ENCODE peak calls at places on chromosome 4, in ten cellular contexts. D is AG08395; O is psoas muscle; M is T-helper 2 cell; W is activated naive CD8-positive, alpha-beta T cell treated with anti-CD3 and anti-CD28 coated beads, Interleukin-2, amount 10 ng/mL, durations not matched to agents 7 days and 5 days; F is EL; K is Calu3; L is AG10803; U is neuronal stem cell; V is SHP77. N is an unnamed sample.
A peak's percentile ranks its signal among the peaks of the same experiment; 100 is the strongest.

GRCh38 chr4:88803600-88804096 is 106.0 kb upstream of the NAP1L5 start:
- DNase-seq in F (peak; percentile 92), K (peak; percentile 22), D (peak; percentile 74), V (no peak), U (no peak), L (peak; percentile 93), M (no peak), O (peak; percentile 68), W (no peak), N (no peak)

GRCh38 chr4:109729563-109730293 is at the start of gene PLA2G12A:
- DNase-seq in M (peak; percentile 66), K (peak; percentile 87), W (peak; percentile 87), L (peak; percentile 31), O (peak; percentile 82), V (peak; percentile 9), F (peak; percentile 52), D (peak; percentile 93), U (peak; percentile 65), N (peak; percentile 29)

GRCh38 chr4:41120297-41121217 is 93.8 kb downstream of the APBB2 start:
- DNase-seq in W (no peak), M (no peak), F (no peak), L (peak; percentile 74), U (no peak), K (no peak), O (peak; percentile 74), D (peak; percentile 31), V (no peak), N (no peak)

GRCh38 chr4:95548738-95549245 is at the start of gene UNC5C:
- DNase-seq in W (peak; percentile 33), D (no peak), K (peak; percentile 7), O (peak; percentile 85), U (peak; percentile 63), L (peak; percentile 3), F (no peak), V (no peak), M (no peak), N (no peak)

GRCh38 chr4:56671373-56671772 is 9.7 kb downstream of the HOPX start:
- DNase-seq in D (no peak), U (no peak), W (no peak), K (no peak), V (no peak), F (no peak), O (no peak), L (no peak), M (no peak), N (no peak)

GRCh38 chr4:183098080-183098722 is 856 bp upstream of the WWC2 start:
- DNase-seq in F (peak; percentile 69), U (peak; percentile 35), L (peak; percentile 61), D (peak; percentile 64), V (no peak), M (no peak), K (peak; percentile 50), W (peak; percentile 53), O (peak; percentile 76), N (no peak)

GRCh38 chr4:38243385-38244053 is 283.3 kb downstream of the PTTG2 start:
- DNase-seq in O (no peak), U (no peak), F (no peak), K (no peak), W (no peak), M (no peak), V (no peak), L (no peak), D (no peak), N (no peak)

GRCh38 chr4:96519291-96519690 is 679.4 kb downstream of the PDHA2 start:
- DNase-seq in D (no peak), W (no peak), U (no peak), M (no peak), L (no peak), O (no peak), K (no peak), F (no peak), V (no peak), N (no peak)

GRCh38 chr4:47817275-47817674 is 20.6 kb downstream of the CORIN start:
- DNase-seq in V (no peak), K (no peak), D (no peak), F (no peak), O (no peak), U (no peak), M (no peak), W (no peak), L (no peak), N (no peak)

GRCh38 chr4:179472164-179472563 is 2029.9 kb upstream of the AGA start:
- DNase-seq in W (no peak), K (no peak), F (no peak), M (no peak), L (no peak), V (no peak), D (no peak), U (no peak), O (no peak), N (no peak)

GRCh38 chr4:74109116-74109791 is 10.3 kb upstream of the CXCL2 start:
- DNase-seq in V (no peak), K (peak; percentile 71), U (no peak), D (peak; percentile 88), M (no peak), O (peak; percentile 54), F (peak; percentile 97), L (peak; percentile 98), W (no peak), N (no peak)

GRCh38 chr4:123667496-123667895 is 270.9 kb downstream of the SPRY1 start:
- DNase-seq in O (no peak), F (peak; percentile 30), V (no peak), U (no peak), D (peak; percentile 29), L (peak; percentile 29), K (no peak), M (no peak), W (no peak), N (no peak)

GRCh38 chr4:90095000-90095399 is 32.2 kb upstream of the CCSER1 start:
- DNase-seq in V (no peak), O (no peak), F (no peak), D (no peak), U (peak; percentile 21), M (no peak), K (no peak), L (no peak), W (no peak), N (no peak)

GRCh38 chr4:7402526-7402925 is 32.2 kb downstream of the PSAPL1 start:
- DNase-seq in L (no peak), W (no peak), V (no peak), D (no peak), U (no peak), M (no peak), K (peak; percentile 44), F (no peak), O (no peak), N (no peak)

GRCh38 chr4:4574792-4575191 is 32.9 kb upstream of the STX18 start:
- DNase-seq in M (peak; percentile 12), O (no peak), F (peak; percentile 73), V (no peak), L (peak; percentile 99), K (peak; percentile 16), W (no peak), D (peak; percentile 62), U (no peak), N (no peak)

GRCh38 chr4:151771664-151772063 is 10.9 kb upstream of the GATB start:
- DNase-seq in K (no peak), W (no peak), F (no peak), V (no peak), U (no peak), L (peak; percentile 54), M (no peak), O (no peak), D (peak; percentile 44), N (no peak)

GRCh38 chr4:149512489-149512888 is 303.2 kb downstream of the IQCM start:
- DNase-seq in U (no peak), O (no peak), V (no peak), K (no peak), L (peak; percentile 12), M (no peak), W (no peak), F (no peak), D (no peak), N (no peak)

GRCh38 chr4:163592207-163592606 is 97.7 kb downstream of the TMA16 start:
- DNase-seq in V (no peak), L (no peak), F (no peak), O (no peak), D (no peak), K (no peak), U (no peak), W (no peak), M (no peak), N (no peak)

GRCh38 chr4:103204114-103204513 is 6.0 kb upstream of the CENPE start:
- DNase-seq in M (no peak), K (peak; percentile 4), V (no peak), L (peak; percentile 17), U (no peak), F (peak; percentile 7), D (no peak), O (no peak), W (no peak), N (no peak)

GRCh38 chr4:126888968-126889367 is 743.8 kb upstream of the INTU start:
- DNase-seq in K (no peak), U (no peak), W (no peak), D (peak; percentile 50), M (no peak), L (peak; percentile 53), O (no peak), V (no peak), F (peak; percentile 62), N (no peak)

GRCh38 chr4:22322996-22323395 is 192.9 kb downstream of the ADGRA3 start:
- DNase-seq in L (no peak), D (no peak), O (no peak), W (no peak), M (no peak), F (no peak), K (no peak), V (no peak), U (no peak), N (no peak)

GRCh38 chr4:157013656-157014055 is 42.1 kb upstream of the PDGFC start:
- DNase-seq in M (no peak), L (no peak), F (peak; percentile 53), K (no peak), W (no peak), O (no peak), D (no peak), V (no peak), U (no peak), N (no peak)

GRCh38 chr4:152045781-152046571 is 285.2 kb upstream of the GATB start:
- DNase-seq in M (no peak), O (peak; percentile 58), K (peak; percentile 78), U (peak; percentile 85), F (peak; percentile 36), D (no peak), L (peak; percentile 20), W (peak; percentile 38), V (no peak), N (no peak)

GRCh38 chr4:153468587-153468986 is 2.4 kb downstream of the TMEM131L start:
- DNase-seq in D (no peak), L (no peak), K (no peak), F (no peak), O (no peak), W (no peak), M (no peak), V (no peak), U (no peak), N (no peak)

GRCh38 chr4:168584321-168584771 is 87.5 kb downstream of the PALLD start:
- DNase-seq in D (peak; percentile 57), M (no peak), U (no peak), O (no peak), V (no peak), W (no peak), L (peak; percentile 79), K (no peak), F (peak; percentile 77), N (no peak)

GRCh38 chr4:155530857-155531256 is 135.8 kb upstream of the GUCY1A1 start:
- DNase-seq in U (no peak), W (no peak), L (no peak), M (no peak), D (no peak), V (no peak), O (no peak), K (peak; percentile 28), F (no peak), N (no peak)

GRCh38 chr4:139975830-139976272 is 178.1 kb downstream of the MAML3 start:
- DNase-seq in W (no peak), L (peak; percentile 55), U (no peak), M (no peak), V (no peak), D (peak; percentile 42), F (peak; percentile 24), O (no peak), K (peak; percentile 22), N (no peak)

GRCh38 chr4:54082168-54082567 is 17.8 kb upstream of the CHIC2 start:
- DNase-seq in V (peak; percentile 16), O (no peak), W (no peak), F (peak; percentile 99), U (no peak), L (peak; percentile 99), D (peak; percentile 91), M (no peak), K (peak; percentile 65), N (no peak)